ENCODE peak calls at places on chromosome 10, in nine cellular contexts. C is activated T-cell treated with anti-CD3 and anti-CD28 coated beads for 4 hours; H is activated CD8-positive, alpha-beta memory T cell treated with anti-CD3 and anti-CD28 coated beads, Interleukin-2, amount 50 U/mL, for 4 hours; E is stimulated activated CD4-positive, alpha-beta T cell treated with anti-CD3 and anti-CD28 coated beads, TNF-alpha, amount 100 ng/mL, for 4 hours; R is NCI-H146; L is mucosa of gallbladder; M is left ventricle myocardium superior; D is stimulated activated CD8-positive, alpha-beta memory T cell treated with anti-CD3 and anti-CD28 coated beads, Interleukin-15, amount 100 ng/mL, for 24 hours; A is heart right ventricle. N is an unnamed sample.

GRCh38 chr10:105189464-105189800 is 548.3 kb downstream of the SORCS3 start:
- DNase-seq in C (no peak), H (no peak), E (no peak), R (no peak), L (no peak), M (no peak), D (no peak), A (no peak), N (no peak)

GRCh38 chr10:60124536-60124935 is 218.2 kb upstream of the CCDC6 start:
- DNase-seq in C (no peak), H (no peak), E (no peak), R (no peak), L (no peak), M (no peak), D (no peak), A (no peak), N (no peak)

GRCh38 chr10:83166344-83166743 is 973.0 kb upstream of the GHITM start:
- DNase-seq in C (no peak), H (no peak), E (no peak), R (no peak), L (no peak), M (no peak), D (no peak), A (no peak), N (no peak)

GRCh38 chr10:98745645-98746044 is 298.9 kb upstream of the HPS1 start:
- DNase-seq in C (no peak), H (no peak), E (no peak), R (no peak), L (no peak), M (no peak), D (no peak), A (no peak), N (no peak)

GRCh38 chr10:30929901-30930520 is 101.7 kb downstream of the ZNF438 start:
- DNase-seq in C (no peak), H (no peak), E (no peak), R (no peak), L (no peak), M (no peak), D (no peak), A (no peak), N (no peak)

GRCh38 chr10:102523250-102524029 is 19.7 kb downstream of the SUFU start:
- DNase-seq in C (no peak), H (no peak), E (no peak), R (no peak), L (no peak), M (peak), D (no peak), A (peak), N (no peak)

GRCh38 chr10:81866753-81867152 is 8.2 kb upstream of the NRG3 start:
- DNase-seq in C (no peak), H (no peak), E (no peak), R (no peak), L (no peak), M (no peak), D (no peak), A (no peak), N (no peak)

GRCh38 chr10:5234106-5234877 is 37.7 kb downstream of the AKR1C4 start:
- DNase-seq in C (no peak), H (no peak), E (no peak), R (no peak), L (peak), M (no peak), D (no peak), A (no peak), N (no peak)

GRCh38 chr10:33483124-33483794 is 148.8 kb upstream of the NRP1 start:
- DNase-seq in C (no peak), H (no peak), E (no peak), R (peak), L (no peak), M (no peak), D (no peak), A (no peak), N (no peak)

GRCh38 chr10:87092861-87093460 is 1.7 kb downstream of the GLUD1 start:
- DNase-seq in C (no peak), H (no peak), E (no peak), R (peak), L (peak), M (no peak), D (no peak), A (no peak), N (no peak)

GRCh38 chr10:86685416-86685815 is 17.1 kb downstream of the LDB3 start:
- DNase-seq in C (no peak), H (no peak), E (no peak), R (no peak), L (no peak), M (no peak), D (no peak), A (no peak), N (no peak)

GRCh38 chr10:132975976-132976682 is 33.8 kb upstream of the CFAP46 start:
- DNase-seq in C (no peak), H (no peak), E (no peak), R (no peak), L (no peak), M (no peak), D (no peak), A (no peak), N (no peak)

GRCh38 chr10:78688945-78689935 is 379.5 kb upstream of the ZMIZ1 start:
- DNase-seq in C (no peak), H (no peak), E (no peak), R (peak), L (peak), M (peak), D (no peak), A (peak), N (no peak)

GRCh38 chr10:112969542-112969941 is 19.5 kb downstream of the TCF7L2 start:
- DNase-seq in C (no peak), H (no peak), E (no peak), R (no peak), L (no peak), M (no peak), D (no peak), A (no peak), N (no peak)

GRCh38 chr10:97796651-97797050 is 24.9 kb upstream of the SFRP5 start:
- DNase-seq in C (peak), H (no peak), E (peak), R (no peak), L (no peak), M (no peak), D (no peak), A (no peak), N (peak)

GRCh38 chr10:54800677-54801480 is at the start of gene PCDH15:
- DNase-seq in C (no peak), H (no peak), E (no peak), R (peak), L (no peak), M (peak), D (no peak), A (no peak), N (no peak)

GRCh38 chr10:63697956-63698814 is 177.0 kb downstream of the REEP3 start:
- DNase-seq in C (no peak), H (no peak), E (no peak), R (no peak), L (no peak), M (no peak), D (no peak), A (no peak), N (no peak)

GRCh38 chr10:110759523-110759922 is 112.2 kb upstream of the PDCD4 start:
- DNase-seq in C (no peak), H (no peak), E (no peak), R (no peak), L (no peak), M (no peak), D (no peak), A (no peak), N (no peak)

GRCh38 chr10:61935085-61935484 is 33.6 kb downstream of the ARID5B start:
- DNase-seq in C (no peak), H (no peak), E (no peak), R (no peak), L (no peak), M (no peak), D (no peak), A (no peak), N (no peak)

GRCh38 chr10:13272164-13272571 is 27.7 kb downstream of the PHYH start:
- DNase-seq in C (no peak), H (no peak), E (no peak), R (no peak), L (peak), M (peak), D (no peak), A (peak), N (no peak)

GRCh38 chr10:80536361-80536835 is 1.3 kb upstream of the SH2D4B start:
- DNase-seq in C (no peak), H (no peak), E (no peak), R (no peak), L (no peak), M (no peak), D (no peak), A (no peak), N (no peak)

GRCh38 chr10:84204122-84204521 is 9.8 kb downstream of the CDHR1 start:
- DNase-seq in C (no peak), H (no peak), E (no peak), R (peak), L (no peak), M (no peak), D (no peak), A (no peak), N (peak)

N was measured in natural killer cell treated with Interleukin-12 subunit alpha and Interleukin-12 subunit beta and Interleukin-15 and Interleukin-18, amount 100 ng/mL, for 72 hours.